ENCODE peak calls at places on chromosomes 2 and 18, in ten cellular contexts. A, U, R, L, J, H, C, X, S and D are unnamed samples. For H3K4me1, the result is how much of the 10 kb centered on the place peaks cover.

GRCh38 chr18:30487962-30488361 is 554.6 kb downstream of the DSC3 start:
- DNase-seq in C (no peak), U (no peak), S (no peak), A (no peak), R (no peak), X (no peak), H (no peak), J (no peak), L (no peak), D (no peak)

GRCh38 chr18:40902436-40902835 is 1052.6 kb upstream of the PIK3C3 start:
- DNase-seq in R (no peak), C (no peak), S (no peak), U (no peak), H (no peak), J (no peak), L (no peak), X (no peak), A (no peak), D (no peak)

GRCh38 chr18:79866889-79867574 is 69.3 kb downstream of the KCNG2 start:
- DNase-seq in H (no peak), C (no peak), L (no peak), J (no peak), S (peak), X (no peak), R (no peak), U (no peak), A (no peak), D (peak)

GRCh38 chr2:153408708-153409107 is 69.9 kb downstream of the RPRM start:
- DNase-seq in C (no peak), X (no peak), S (no peak), A (no peak), R (no peak), L (no peak), H (no peak), U (no peak), J (no peak), D (no peak)

GRCh38 chr18:75407468-75408437 is 19.8 kb downstream of the SMIM21 start:
- DNase-seq in A (no peak), C (no peak), J (no peak), X (peak), U (no peak), S (no peak), R (no peak), L (no peak), H (no peak), D (no peak)

GRCh38 chr2:6290626-6291025 is 575.1 kb downstream of the CMPK2 start:
- DNase-seq in A (no peak), X (no peak), R (no peak), L (no peak), C (no peak), U (no peak), H (no peak), J (no peak), S (no peak), D (no peak)

GRCh38 chr2:102604754-102605153 is 14.6 kb upstream of the SLC9A2 start:
- DNase-seq in H (no peak), A (no peak), U (no peak), X (peak), R (no peak), C (no peak), J (peak), S (no peak), L (no peak), D (no peak)

GRCh38 chr2:152434395-152435182 is 99.6 kb downstream of the FMNL2 start:
- DNase-seq in J (no peak), R (no peak), L (no peak), S (no peak), C (no peak), H (no peak), U (no peak), X (no peak), A (no peak), D (no peak)

GRCh38 chr2:113281920-113282746 is 3.4 kb upstream of the PAX8 start:
- DNase-seq in C (no peak), J (no peak), R (no peak), X (no peak), A (no peak), H (no peak), S (no peak), L (no peak), U (no peak), D (no peak)

GRCh38 chr2:239966029-239966847 is 58.9 kb downstream of the NDUFA10 start:
- DNase-seq in R (no peak), S (no peak), X (no peak), L (no peak), U (no peak), A (no peak), H (no peak), J (no peak), C (no peak), D (no peak)

GRCh38 chr2:9809064-9809356 is 34.3 kb upstream of the TAF1B start:
- DNase-seq in L (no peak), J (peak), R (no peak), H (no peak), U (peak), C (no peak), S (no peak), A (no peak), X (no peak), D (no peak)

GRCh38 chr2:205925373-205926337 is 160.3 kb downstream of the INO80D start:
- DNase-seq in A (no peak), S (peak), X (peak), J (peak), H (peak), C (peak), L (no peak), U (peak), R (peak), D (peak)

GRCh38 chr2:15591692-15592463 is at the start of gene DDX1:
- DNase-seq in L (no peak), J (peak), H (peak), C (peak), R (peak), A (peak), X (peak), S (peak), U (peak), D (peak)

GRCh38 chr2:197184959-197185586 is 125.5 kb downstream of the ANKRD44 start:
- DNase-seq in X (no peak), L (no peak), U (peak), C (no peak), S (peak), R (peak), H (no peak), A (peak), J (no peak), D (peak)

GRCh38 chr2:127162261-127163089 is 55.5 kb upstream of the BIN1 start:
- DNase-seq in H (peak), X (no peak), A (no peak), L (no peak), C (no peak), R (no peak), U (no peak), J (no peak), S (no peak), D (no peak)

GRCh38 chr2:24491626-24492282 is 700 bp downstream of the NCOA1 start:
- DNase-seq in H (peak), U (peak), R (peak), A (no peak), C (peak), J (peak), X (peak), L (no peak), S (no peak), D (peak)

GRCh38 chr2:31561823-31562222 is 18.9 kb downstream of the SRD5A2 start:
- DNase-seq in L (no peak), H (no peak), A (no peak), X (no peak), S (no peak), U (no peak), J (no peak), C (no peak), R (no peak), D (no peak)

GRCh38 chr2:73892631-73893329 is at the start of gene ACTG2:
- DNase-seq in R (no peak), L (no peak), S (no peak), X (no peak), A (no peak), H (no peak), U (no peak), C (no peak), J (peak), D (no peak)

GRCh38 chr2:18903750-18904149 is 314.4 kb upstream of the NT5C1B start:
- DNase-seq in A (no peak), R (no peak), H (no peak), X (no peak), L (no peak), C (peak), U (no peak), J (peak), S (no peak), D (no peak)

GRCh38 chr2:217142649-217143266 is 282.9 kb upstream of the TNP1 start:
- DNase-seq in X (peak), C (peak), H (no peak), L (no peak), J (peak), R (no peak), A (no peak), U (no peak), S (no peak), D (no peak)

GRCh38 chr2:67476808-67477790 is 80.0 kb downstream of the ETAA1 start:
- DNase-seq in A (no peak), H (no peak), L (peak), S (no peak), U (no peak), C (peak), X (no peak), J (peak), R (no peak), D (no peak)

GRCh38 chr2:223740679-223741078 is 96.7 kb downstream of the AP1S3 start:
- DNase-seq in S (no peak), X (no peak), A (no peak), H (no peak), J (no peak), U (no peak), L (no peak), R (no peak), C (no peak), D (no peak)

GRCh38 chr2:142290931-142291330 is 160.1 kb upstream of the LRP1B start:
- DNase-seq in X (no peak), A (no peak), J (no peak), S (no peak), U (no peak), L (no peak), H (no peak), C (no peak), R (no peak), D (no peak)

GRCh38 chr2:3105814-3106569 is 271.6 kb downstream of the EIPR1 start:
- DNase-seq in H (no peak), L (no peak), C (no peak), A (no peak), U (no peak), X (peak), R (no peak), J (no peak), S (no peak), D (no peak)

GRCh38 chr2:54724560-54725342 is 1.3 kb downstream of the EML6 start:
- DNase-seq in J (peak), C (peak), X (peak), L (no peak), U (peak), S (no peak), R (peak), H (peak), A (no peak), D (no peak)

GRCh38 chr2:111897924-111898702 is at the start of gene MERTK:
- DNase-seq in A (peak), S (peak), L (peak), J (peak), X (peak), U (peak), R (peak), H (peak), C (no peak), D (peak)

GRCh38 chr18:39380823-39381222 is 1815.2 kb upstream of the CELF4 start:
- DNase-seq in C (no peak), S (no peak), X (no peak), U (no peak), A (no peak), R (no peak), H (no peak), J (no peak), L (no peak), D (no peak)

GRCh38 chr2:12399244-12399643 is 317.5 kb upstream of the TRIB2 start:
- DNase-seq in J (no peak), U (no peak), S (no peak), C (no peak), L (no peak), X (no peak), R (no peak), H (no peak), A (no peak), D (no peak)

GRCh38 chr2:77161009-77161408 is 361.2 kb downstream of the LRRTM4 start:
- DNase-seq in U (no peak), J (no peak), H (no peak), L (peak), R (no peak), X (no peak), S (no peak), A (no peak), C (no peak), D (no peak)

GRCh38 chr18:77133051-77133919 is 702 bp upstream of the MBP start:
- DNase-seq in A (no peak), L (no peak), U (peak), S (no peak), J (peak), C (no peak), X (peak), R (peak), H (no peak), D (peak)

GRCh38 chr18:77130229-77131099 is 2.1 kb downstream of the MBP start:
- DNase-seq in R (no peak), L (no peak), U (no peak), J (no peak), S (no peak), C (no peak), X (no peak), H (peak), A (no peak), D (peak)

GRCh38 chr18:77132369-77133050 is at the start of gene MBP:
- DNase-seq in H (peak), A (no peak), J (peak), L (no peak), R (peak), C (peak), S (no peak), X (peak), U (peak), D (peak)

GRCh38 chr18:77131100-77131651 is 1.4 kb downstream of the MBP start:
- DNase-seq in R (no peak), J (peak), C (peak), X (no peak), U (no peak), A (no peak), L (no peak), H (peak), S (no peak), D (peak)

DNA sequence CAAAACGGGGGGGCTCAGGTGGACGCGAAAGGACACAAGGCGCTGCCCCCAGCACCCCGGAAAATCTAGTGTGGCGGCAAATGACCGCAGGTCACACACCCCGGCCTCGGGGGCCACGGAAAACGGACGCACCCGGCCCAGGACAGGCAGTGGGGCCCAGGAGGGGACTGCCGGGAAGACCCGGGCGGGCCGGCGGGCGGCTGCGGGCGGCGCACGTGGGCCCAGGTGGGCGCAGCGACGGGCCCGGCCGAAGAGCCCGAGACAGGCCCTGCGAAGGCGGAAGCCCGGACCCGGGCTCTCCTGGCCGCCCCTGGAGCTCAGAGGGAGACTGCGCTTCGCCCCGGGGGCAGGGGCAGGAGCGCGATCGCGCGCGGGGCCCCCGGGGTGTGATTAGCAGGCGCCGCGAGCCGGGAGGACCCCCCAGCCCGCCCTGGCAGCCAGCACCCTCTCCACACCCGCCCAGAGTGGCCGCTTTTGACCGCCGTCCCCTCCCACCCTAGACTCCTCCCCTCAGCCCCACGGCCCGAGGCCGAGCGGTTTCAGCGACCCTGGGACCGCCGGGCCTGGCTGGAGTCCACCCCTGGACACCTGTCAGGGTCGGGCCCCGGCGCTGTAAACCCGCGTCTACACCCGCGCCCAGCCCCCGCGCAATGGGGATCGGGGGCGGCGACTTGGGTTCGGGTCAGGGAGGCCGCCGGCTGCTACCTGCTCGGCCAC is 773 bp downstream of the MBP start:
- DNase-seq in S (peak), R (peak), U (peak), A (no peak), X (no peak), J (peak), C (peak), H (peak), L (no peak), D (peak)
- H3K4me1 ChIP-seq in S (under half), R (under half), U (half or more), A (under half), X (under half), J (half or more), C (under half), H (half or more), L (half or more), D (under half)

GRCh38 chr2:110851531-110851930 is 119.2 kb downstream of the ACOXL start:
- DNase-seq in U (no peak), H (no peak), S (no peak), J (no peak), C (no peak), L (no peak), X (peak), A (no peak), R (no peak), D (no peak)

GRCh38 chr2:110852051-110852450 is 119.7 kb downstream of the ACOXL start:
- DNase-seq in R (no peak), L (no peak), A (no peak), S (no peak), J (no peak), X (peak), H (no peak), C (no peak), U (no peak), D (no peak)

GRCh38 chr2:110853516-110853915 is 121.1 kb downstream of the ACOXL start:
- DNase-seq in J (peak), X (peak), U (peak), S (no peak), L (no peak), H (peak), C (peak), A (no peak), R (no peak), D (no peak)

GRCh38 chr2:110852541-110853263 is 120.3 kb downstream of the ACOXL start:
- DNase-seq in A (no peak), C (no peak), J (no peak), X (peak), S (no peak), U (no peak), H (peak), L (no peak), R (no peak), D (no peak)

GRCh38 chr2:110854355-110855081 is 122.1 kb downstream of the ACOXL start:
- DNase-seq in J (no peak), R (no peak), C (peak), U (no peak), S (no peak), H (no peak), A (no peak), X (peak), L (no peak), D (no peak)
- TF ChIP-seq CTCF in J (peak), R (no peak), C (peak), U (no peak), S (no peak), H (no peak), A (no peak), X (peak), L (peak), D (no peak)

DNA sequence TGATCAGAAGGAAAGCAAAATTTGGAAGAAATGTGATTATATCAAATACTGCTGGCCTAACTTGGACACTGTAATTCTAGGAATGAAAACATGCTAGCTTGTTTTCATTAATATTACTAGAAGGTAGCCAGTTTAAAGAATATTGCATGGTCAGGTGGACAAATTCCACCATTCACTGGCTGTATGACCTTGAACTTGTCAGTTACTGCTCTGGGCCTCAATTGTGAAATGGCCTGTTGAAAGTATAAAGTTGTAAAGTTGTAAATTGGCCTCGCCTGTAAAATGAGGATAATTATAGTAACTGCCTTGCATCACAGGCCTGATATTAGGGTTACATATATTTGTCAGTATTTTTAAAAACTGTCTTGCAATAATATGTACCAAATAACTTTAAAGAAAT is 398.4 kb upstream of the CHST9 start:
- DNase-seq in H (no peak), A (no peak), L (no peak), S (no peak), R (no peak), J (no peak), U (no peak), C (no peak), X (no peak), D (no peak)
- H3K27ac ChIP-seq in H (no peak), A (no peak), L (no peak), S (no peak), R (no peak), J (no peak), U (no peak), C (no peak), X (no peak), D (no peak)

GRCh38 chr2:150610670-150611279 is 123.3 kb upstream of the RND3 start:
- DNase-seq in U (peak), S (no peak), H (no peak), R (no peak), A (no peak), J (peak), C (peak), X (peak), L (no peak), D (no peak)

GRCh38 chr2:150607471-150607870 is 120.0 kb upstream of the RND3 start:
- DNase-seq in S (no peak), J (no peak), R (no peak), X (no peak), A (no peak), U (no peak), L (no peak), C (no peak), H (no peak), D (no peak)

GRCh38 chr2:150612957-150613710 is 125.7 kb upstream of the RND3 start:
- DNase-seq in H (no peak), S (no peak), C (no peak), U (no peak), L (no peak), X (no peak), J (no peak), R (no peak), A (no peak), D (no peak)

GRCh38 chr2:150608341-150608740 is 120.9 kb upstream of the RND3 start:
- DNase-seq in A (no peak), J (no peak), X (no peak), C (no peak), H (no peak), R (no peak), S (no peak), L (no peak), U (no peak), D (no peak)

GRCh38 chr2:150609831-150610582 is 122.5 kb upstream of the RND3 start:
- DNase-seq in S (no peak), J (no peak), X (no peak), R (no peak), C (no peak), A (no peak), H (no peak), L (no peak), U (no peak), D (no peak)
- H3K4me1 ChIP-seq in S (under half), J (under half), X (under half), R (under half), C (under half), A (under half), H (under half), L (under half), U (under half), D (under half)

GRCh38 chr2:10861765-10862164 is 49.2 kb upstream of the PDIA6 start:
- DNase-seq in H (no peak), S (no peak), A (no peak), U (no peak), L (no peak), J (no peak), R (no peak), C (no peak), X (no peak), D (no peak)
- TF ChIP-seq CTCF in H (no peak), S (no peak), A (no peak), U (no peak), L (no peak), J (no peak), R (no peak), C (no peak), X (no peak), D (no peak)

DNA sequence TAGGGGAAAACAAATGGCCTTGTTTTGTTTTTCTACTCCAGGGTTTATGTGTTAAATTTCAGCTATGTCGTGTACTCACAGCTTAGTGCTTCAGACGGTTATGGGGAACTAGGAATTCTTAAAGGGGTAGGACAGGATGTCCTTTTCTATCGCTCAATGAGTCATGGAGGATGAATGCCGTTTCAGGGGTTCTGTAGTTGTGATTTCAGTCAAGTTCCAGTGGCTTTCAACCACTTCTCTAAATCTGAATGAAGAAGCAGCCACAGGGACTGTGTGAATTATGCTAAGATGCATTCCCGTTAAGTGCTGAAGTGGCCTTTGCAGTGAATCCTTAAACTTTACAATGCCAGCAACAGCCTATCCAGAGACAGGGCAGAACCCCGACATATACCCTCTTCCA is 1231.7 kb upstream of the ZEB2 start:
- DNase-seq in R (no peak), A (no peak), L (no peak), C (peak), S (no peak), J (no peak), X (no peak), H (no peak), U (no peak), D (no peak)
- H3K27ac ChIP-seq in R (peak), A (peak), L (no peak), C (no peak), S (peak), J (peak), X (no peak), H (no peak), U (peak), D (peak)